ENCODE peak calls at places on chromosomes 4 and X, in five cellular contexts. I is mammary epithelial cell, O is mesenchymal stem cell, B is IMR-90, N is transverse colon. E is an unnamed sample.
A peak's percentile ranks its signal among the peaks of the same experiment; 100 is the strongest.

GRCh38 chr4:83340692-83341343 is 6.2 kb upstream of the HPSE start:
- DNase-seq in N (no peak), O (no peak), I (no peak), B (no peak), E (no peak)

GRCh38 chrX:71660562-71661416 is 6.6 kb upstream of the LOC101059915 start:
- DNase-seq in N (no peak), B (no peak), O (no peak), I (peak; percentile 31), E (no peak)

GRCh38 chr4:73341454-73341853 is 62.6 kb upstream of the ALB start:
- DNase-seq in B (peak; percentile 53), N (peak; percentile 18), I (peak; percentile 51), O (peak; percentile 56), E (no peak)

GRCh38 chrX:74537011-74537390 is 77.4 kb downstream of the RLIM start:
- DNase-seq in I (no peak), B (peak; percentile 33), N (no peak), O (no peak), E (no peak)

GRCh38 chrX:8272846-8273245 is 101.8 kb upstream of the VCX2 start:
- DNase-seq in I (no peak), O (no peak), N (no peak), B (no peak), E (no peak)

GRCh38 chrX:123199338-123199737 is 15.3 kb downstream of the GRIA3 start:
- DNase-seq in O (no peak), I (no peak), N (no peak), B (no peak), E (no peak)

GRCh38 chrX:10350991-10351390 is 194.2 kb downstream of the CLCN4 start:
- DNase-seq in B (peak; percentile 41), N (no peak), I (peak; percentile 64), O (peak; percentile 6), E (no peak)

GRCh38 chr4:76374744-76375143 is 46.2 kb downstream of the CCDC158 start:
- DNase-seq in I (no peak), N (no peak), O (no peak), B (no peak), E (no peak)

GRCh38 chr4:4866124-4866832 is 6.8 kb downstream of the MSX1 start:
- DNase-seq in I (no peak), B (no peak), O (peak; percentile 26), N (no peak), E (no peak)

GRCh38 chr4:147976341-147976928 is 244.5 kb downstream of the ARHGAP10 start:
- DNase-seq in N (no peak), O (no peak), I (no peak), B (no peak), E (no peak)

GRCh38 chr4:40196260-40196659 is 571 bp upstream of the RHOH start:
- DNase-seq in B (no peak), O (no peak), I (no peak), N (no peak), E (no peak)
- H3K36me3 ChIP-seq in B (no peaks in the 10 kb centered on the region), O (no peaks in the 10 kb centered on the region), I (no peaks in the 10 kb centered on the region), N (no peaks in the 10 kb centered on the region), E (no peaks in the 10 kb centered on the region)

GRCh38 chrX:13759152-13759718 is 24.7 kb downstream of the OFD1 start:
- DNase-seq in B (no peak), O (no peak), N (no peak), I (no peak), E (no peak)
- H3K36me3 ChIP-seq in B (peaks cover 17% of the 10 kb centered on the region), O (peaks cover 90% of the 10 kb centered on the region), N (no peaks in the 10 kb centered on the region), I (peaks cover 38% of the 10 kb centered on the region), E (no peaks in the 10 kb centered on the region)

GRCh38 chr4:74772783-74773182 is 21.5 kb downstream of the BTC start:
- DNase-seq in N (no peak), O (no peak), I (no peak), B (no peak), E (no peak)
- H3K36me3 ChIP-seq in N (no peaks in the 10 kb centered on the region), O (no peaks in the 10 kb centered on the region), I (no peaks in the 10 kb centered on the region), B (no peaks in the 10 kb centered on the region), E (no peaks in the 10 kb centered on the region)

DNA sequence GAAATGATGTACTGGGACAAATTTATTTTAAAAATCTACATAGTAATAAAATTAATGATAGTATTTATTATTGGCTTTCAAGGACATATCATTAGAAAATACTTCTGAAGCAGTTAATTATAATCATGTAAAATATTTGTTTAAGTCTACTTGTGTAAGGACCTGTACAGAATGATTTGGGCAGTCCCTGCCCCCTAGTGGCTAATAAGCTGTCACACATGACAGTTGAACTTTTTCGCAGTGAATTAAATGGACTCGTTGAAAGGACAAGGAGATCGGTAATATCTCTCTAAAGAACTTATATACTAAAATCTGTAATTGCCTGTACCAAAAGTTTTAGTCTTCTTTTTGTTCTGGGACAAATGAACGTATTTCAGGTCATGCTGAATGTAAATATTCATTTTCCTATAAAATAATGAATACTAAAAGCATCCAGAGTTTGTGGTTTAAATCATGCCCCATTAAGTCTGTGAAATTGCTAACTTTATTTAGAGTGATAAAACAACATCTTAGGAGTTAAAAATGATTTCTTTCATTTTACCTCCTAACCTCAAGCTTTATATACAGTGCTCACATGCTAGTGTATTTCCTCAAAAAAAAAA is 13.6 kb downstream of the EXOC1 start:
- DNase-seq in I (peak; percentile 54), O (peak; percentile 84), B (peak; percentile 74), N (no peak), E (no peak)
- H3K36me3 ChIP-seq in I (peaks cover 6% of the 10 kb centered on the region), O (peaks cover 68% of the 10 kb centered on the region), B (peaks cover 23% of the 10 kb centered on the region), N (peaks cover 40% of the 10 kb centered on the region), E (peaks cover 5% of the 10 kb centered on the region)

GRCh38 chr4:10115271-10115656 is 1.3 kb downstream of the WDR1 start:
- DNase-seq in B (peak; percentile 60), O (peak; percentile 65), N (peak; percentile 27), I (peak; percentile 45), E (no peak)
- H3K36me3 ChIP-seq in B (peaks cover 57% of the 10 kb centered on the region), O (peaks cover 56% of the 10 kb centered on the region), N (peaks cover 22% of the 10 kb centered on the region), I (peaks cover 42% of the 10 kb centered on the region), E (no peaks in the 10 kb centered on the region)

GRCh38 chr4:70831293-70831692 is 8.4 kb downstream of the GRSF1 start:
- DNase-seq in B (no peak), O (no peak), I (no peak), N (no peak), E (no peak)

GRCh38 chr4:70836081-70836480 is 3.6 kb downstream of the GRSF1 start:
- DNase-seq in N (no peak), B (no peak), O (no peak), I (no peak), E (no peak)

GRCh38 chr4:70830054-70830453 is 9.6 kb downstream of the GRSF1 start:
- DNase-seq in B (no peak), N (no peak), I (no peak), O (no peak), E (no peak)

GRCh38 chr4:70829492-70829891 is 10.2 kb downstream of the GRSF1 start:
- DNase-seq in B (no peak), O (no peak), N (no peak), I (no peak), E (no peak)

GRCh38 chr4:70833701-70834100 is 6.0 kb downstream of the GRSF1 start:
- DNase-seq in I (no peak), N (no peak), B (peak; percentile 16), O (no peak), E (no peak)
- H3K36me3 ChIP-seq in I (peaks cover 22% of the 10 kb centered on the region), N (peaks cover 41% of the 10 kb centered on the region), B (peaks cover 36% of the 10 kb centered on the region), O (peaks cover 58% of the 10 kb centered on the region), E (no peaks in the 10 kb centered on the region)